ENCODE peak calls at places on chromosomes 11 and 22, in nine cellular contexts. H, L, C, P, A, W, T, N and B are unnamed samples.

GRCh38 chr11:18420067-18420466 is 7.9 kb downstream of the LDHC start:
- DNase-seq in H (no peak), L (no peak), C (no peak), P (no peak), A (no peak), W (no peak), T (peak; percentile 30), N (no peak), B (no peak)

GRCh38 chr11:79375818-79376550 is 64.8 kb downstream of the TENM4 start:
- DNase-seq in H (no peak), L (no peak), C (no peak), P (peak; percentile 68), A (no peak), W (no peak), T (no peak), N (no peak), B (no peak)

GRCh38 chr22:26785942-26786341 is 128.6 kb downstream of the MIAT start:
- DNase-seq in H (no peak), L (no peak), C (no peak), P (no peak), A (no peak), W (no peak), T (no peak), N (peak; percentile 33), B (no peak)

GRCh38 chr11:2573240-2574042 is 126.4 kb downstream of the KCNQ1OT1 start:
- DNase-seq in H (peak; percentile 56), L (no peak), C (peak; percentile 10), P (no peak), A (no peak), W (no peak), T (no peak), N (no peak), B (no peak)

GRCh38 chr11:84817998-84818397 is 809.1 kb downstream of the DLG2 start:
- DNase-seq in H (no peak), L (no peak), C (no peak), P (peak; percentile 27), A (no peak), W (no peak), T (no peak), N (no peak), B (no peak)

GRCh38 chr11:5749836-5750235 is 4.2 kb upstream of the OR52N4 start:
- DNase-seq in H (no peak), L (no peak), C (no peak), P (no peak), A (no peak), W (no peak), T (no peak), N (no peak), B (no peak)

GRCh38 chr11:105168457-105168856 is 28.9 kb upstream of the CARD18 start:
- DNase-seq in H (no peak), L (no peak), C (no peak), P (no peak), A (no peak), W (no peak), T (no peak), N (no peak), B (no peak)

GRCh38 chr11:69652999-69653398 is 12.0 kb downstream of the CCND1 start:
- DNase-seq in H (peak; percentile 59), L (no peak), C (no peak), P (no peak), A (no peak), W (no peak), T (no peak), N (no peak), B (no peak)

GRCh38 chr11:119422505-119423416 is at the start of gene THY1:
- DNase-seq in H (no peak), L (no peak), C (peak; percentile 72), P (no peak), A (no peak), W (peak; percentile 7), T (no peak), N (no peak), B (no peak)

GRCh38 chr11:396511-396947 is 2.5 kb downstream of the PKP3 start:
- DNase-seq in H (peak; percentile 81), L (peak; percentile 45), C (no peak), P (peak; percentile 28), A (no peak), W (peak; percentile 26), T (peak; percentile 40), N (peak; percentile 60), B (peak; percentile 54)

GRCh38 chr22:46421272-46421671 is 85.8 kb downstream of the TRMU start:
- DNase-seq in H (no peak), L (peak; percentile 63), C (peak; percentile 8), P (no peak), A (peak; percentile 5), W (no peak), T (no peak), N (no peak), B (no peak)

GRCh38 chr11:47908198-47908597 is 60.0 kb upstream of the NUP160 start:
- DNase-seq in H (no peak), L (no peak), C (no peak), P (no peak), A (no peak), W (no peak), T (no peak), N (no peak), B (no peak)

GRCh38 chr11:122180435-122180834 is 64.4 kb upstream of the BLID start:
- DNase-seq in H (no peak), L (no peak), C (no peak), P (peak; percentile 78), A (no peak), W (no peak), T (peak; percentile 87), N (peak; percentile 72), B (no peak)

GRCh38 chr22:31340765-31341247 is 5.3 kb downstream of the PATZ1 start:
- DNase-seq in H (no peak), L (no peak), C (no peak), P (no peak), A (no peak), W (no peak), T (no peak), N (no peak), B (no peak)

GRCh38 chr11:59158206-59159068 is 13.5 kb upstream of the DTX4 start:
- DNase-seq in H (no peak), L (peak; percentile 82), C (peak; percentile 53), P (peak; percentile 73), A (peak; percentile 41), W (peak; percentile 85), T (peak; percentile 76), N (peak; percentile 80), B (peak; percentile 87)

GRCh38 chr11:1749020-1749758 is 1.2 kb downstream of the IFITM10 start:
- DNase-seq in H (peak; percentile 81), L (no peak), C (peak; percentile 48), P (peak; percentile 56), A (no peak), W (no peak), T (no peak), N (peak; percentile 64), B (no peak)

GRCh38 chr11:44505591-44506054 is 59.8 kb upstream of the CD82 start:
- DNase-seq in H (no peak), L (no peak), C (no peak), P (no peak), A (no peak), W (no peak), T (no peak), N (no peak), B (no peak)

GRCh38 chr11:100961633-100962032 is 168.0 kb downstream of the PGR start:
- DNase-seq in H (no peak), L (no peak), C (no peak), P (no peak), A (no peak), W (no peak), T (no peak), N (no peak), B (no peak)

GRCh38 chr11:74570266-74571061 is 21.9 kb upstream of the POLD3 start:
- DNase-seq in H (no peak), L (peak; percentile 32), C (peak; percentile 21), P (peak; percentile 79), A (no peak), W (peak; percentile 73), T (peak; percentile 71), N (peak; percentile 42), B (peak; percentile 63)

GRCh38 chr11:84922212-84922805 is 704.8 kb downstream of the DLG2 start:
- DNase-seq in H (no peak), L (peak; percentile 1), C (no peak), P (no peak), A (no peak), W (no peak), T (no peak), N (no peak), B (no peak)

GRCh38 chr22:40183029-40183581 is 5.4 kb downstream of the TNRC6B start:
- DNase-seq in H (no peak), L (peak; percentile 23), C (no peak), P (no peak), A (no peak), W (peak; percentile 73), T (peak; percentile 92), N (peak; percentile 69), B (no peak)